ENCODE peak calls at places on chromosomes 6 and 20, in six cellular contexts. One of them, this sample, is unnamed.

GRCh38 chr6:42141603-42142117 is 760 bp downstream of the C6orf132 start:
- DNase-seq in central memory CD4-positive, alpha-beta T cell: no peak
- DNase-seq in NCI-H1436 treated with DMSO at 0.1 percent for 48 hours: no peak
- DNase-seq in GM10248: no peak
- DNase-seq in brain microvascular endothelial cell: no peak
- DNase-seq in aorta: no peak
- DNase-seq in this sample: no peak

GRCh38 chr6:26613201-26613600 is 16.4 kb downstream of the ABT1 start:
- DNase-seq in NCI-H1436 treated with DMSO at 0.1 percent for 48 hours: no peak
- DNase-seq in central memory CD4-positive, alpha-beta T cell: no peak
- DNase-seq in aorta: no peak
- DNase-seq in brain microvascular endothelial cell: no peak
- DNase-seq in GM10248: no peak
- DNase-seq in this sample: no peak

GRCh38 chr6:101830501-101831031 is 437.1 kb downstream of the GRIK2 start:
- DNase-seq in aorta: no peak
- DNase-seq in brain microvascular endothelial cell: peak
- DNase-seq in NCI-H1436 treated with DMSO at 0.1 percent for 48 hours: no peak
- DNase-seq in GM10248: no peak
- DNase-seq in central memory CD4-positive, alpha-beta T cell: no peak
- DNase-seq in this sample: no peak

GRCh38 chr20:45372646-45373352 is 5.3 kb downstream of the TP53TG5 start:
- DNase-seq in aorta: peak
- DNase-seq in NCI-H1436 treated with DMSO at 0.1 percent for 48 hours: no peak
- DNase-seq in brain microvascular endothelial cell: no peak
- DNase-seq in central memory CD4-positive, alpha-beta T cell: no peak
- DNase-seq in GM10248: no peak
- DNase-seq in this sample: no peak

GRCh38 chr20:49464556-49464955 is 17.9 kb downstream of the KCNB1 start:
- DNase-seq in brain microvascular endothelial cell: no peak
- DNase-seq in aorta: no peak
- DNase-seq in central memory CD4-positive, alpha-beta T cell: no peak
- DNase-seq in GM10248: no peak
- DNase-seq in NCI-H1436 treated with DMSO at 0.1 percent for 48 hours: no peak
- DNase-seq in this sample: no peak

GRCh38 chr6:148565321-148565926 is 181.4 kb upstream of the UST start:
- DNase-seq in NCI-H1436 treated with DMSO at 0.1 percent for 48 hours: no peak
- DNase-seq in central memory CD4-positive, alpha-beta T cell: no peak
- DNase-seq in brain microvascular endothelial cell: peak
- DNase-seq in aorta: no peak
- DNase-seq in GM10248: no peak
- DNase-seq in this sample: no peak

GRCh38 chr6:38634518-38634917 is 5.2 kb downstream of the BTBD9 start:
- DNase-seq in aorta: no peak
- DNase-seq in NCI-H1436 treated with DMSO at 0.1 percent for 48 hours: no peak
- DNase-seq in GM10248: no peak
- DNase-seq in central memory CD4-positive, alpha-beta T cell: no peak
- DNase-seq in brain microvascular endothelial cell: no peak
- DNase-seq in this sample: no peak

GRCh38 chr6:140979642-140980091 is 1153.1 kb upstream of the GJE1 start:
- DNase-seq in aorta: no peak
- DNase-seq in GM10248: no peak
- DNase-seq in NCI-H1436 treated with DMSO at 0.1 percent for 48 hours: no peak
- DNase-seq in central memory CD4-positive, alpha-beta T cell: no peak
- DNase-seq in brain microvascular endothelial cell: peak
- DNase-seq in this sample: no peak

GRCh38 chr20:57258055-57258454 is 8.4 kb downstream of the BMP7 start:
- DNase-seq in GM10248: no peak
- DNase-seq in aorta: no peak
- DNase-seq in NCI-H1436 treated with DMSO at 0.1 percent for 48 hours: no peak
- DNase-seq in central memory CD4-positive, alpha-beta T cell: no peak
- DNase-seq in brain microvascular endothelial cell: no peak
- DNase-seq in this sample: no peak

GRCh38 chr20:8756410-8756809 is 312.5 kb upstream of the PLCB4 start:
- DNase-seq in central memory CD4-positive, alpha-beta T cell: no peak
- DNase-seq in NCI-H1436 treated with DMSO at 0.1 percent for 48 hours: no peak
- DNase-seq in GM10248: no peak
- DNase-seq in aorta: no peak
- DNase-seq in brain microvascular endothelial cell: peak
- DNase-seq in this sample: no peak

GRCh38 chr6:21331221-21331620 is 262.3 kb upstream of the SOX4 start:
- DNase-seq in brain microvascular endothelial cell: no peak
- DNase-seq in central memory CD4-positive, alpha-beta T cell: no peak
- DNase-seq in aorta: no peak
- DNase-seq in NCI-H1436 treated with DMSO at 0.1 percent for 48 hours: no peak
- DNase-seq in GM10248: no peak
- DNase-seq in this sample: no peak

GRCh38 chr20:53829706-53830521 is 236.3 kb upstream of the ZNF217 start:
- DNase-seq in NCI-H1436 treated with DMSO at 0.1 percent for 48 hours: no peak
- DNase-seq in aorta: no peak
- DNase-seq in central memory CD4-positive, alpha-beta T cell: no peak
- DNase-seq in brain microvascular endothelial cell: peak
- DNase-seq in GM10248: no peak
- DNase-seq in this sample: no peak

GRCh38 chr6:22132662-22133061 is 164.2 kb downstream of the PRL start:
- DNase-seq in NCI-H1436 treated with DMSO at 0.1 percent for 48 hours: no peak
- DNase-seq in aorta: no peak
- DNase-seq in GM10248: no peak
- DNase-seq in central memory CD4-positive, alpha-beta T cell: no peak
- DNase-seq in brain microvascular endothelial cell: no peak
- DNase-seq in this sample: no peak

GRCh38 chr20:47160240-47160639 is 196.3 kb downstream of the ZMYND8 start:
- DNase-seq in brain microvascular endothelial cell: no peak
- DNase-seq in NCI-H1436 treated with DMSO at 0.1 percent for 48 hours: no peak
- DNase-seq in GM10248: no peak
- DNase-seq in central memory CD4-positive, alpha-beta T cell: no peak
- DNase-seq in aorta: no peak
- DNase-seq in this sample: no peak

GRCh38 chr6:44074383-44075136 is 52.7 kb downstream of the MRPL14 start:
- DNase-seq in brain microvascular endothelial cell: peak
- DNase-seq in GM10248: peak
- DNase-seq in central memory CD4-positive, alpha-beta T cell: peak
- DNase-seq in aorta: peak
- DNase-seq in NCI-H1436 treated with DMSO at 0.1 percent for 48 hours: no peak
- DNase-seq in this sample: peak

GRCh38 chr20:24296477-24297380 is 172.7 kb upstream of the SYNDIG1 start:
- DNase-seq in NCI-H1436 treated with DMSO at 0.1 percent for 48 hours: no peak
- DNase-seq in GM10248: no peak
- DNase-seq in brain microvascular endothelial cell: no peak
- DNase-seq in aorta: no peak
- DNase-seq in central memory CD4-positive, alpha-beta T cell: no peak
- DNase-seq in this sample: no peak

GRCh38 chr20:50628326-50628725 is 63.0 kb downstream of the RIPOR3 start:
- DNase-seq in aorta: no peak
- DNase-seq in NCI-H1436 treated with DMSO at 0.1 percent for 48 hours: peak
- DNase-seq in brain microvascular endothelial cell: no peak
- DNase-seq in central memory CD4-positive, alpha-beta T cell: no peak
- DNase-seq in GM10248: no peak
- DNase-seq in this sample: no peak

GRCh38 chr6:135117413-135117968 is 62.9 kb upstream of the HBS1L start:
- DNase-seq in GM10248: no peak
- DNase-seq in brain microvascular endothelial cell: no peak
- DNase-seq in NCI-H1436 treated with DMSO at 0.1 percent for 48 hours: no peak
- DNase-seq in aorta: no peak
- DNase-seq in central memory CD4-positive, alpha-beta T cell: no peak
- DNase-seq in this sample: no peak

GRCh38 chr6:140782941-140783340 is 1349.8 kb upstream of the GJE1 start:
- DNase-seq in NCI-H1436 treated with DMSO at 0.1 percent for 48 hours: no peak
- DNase-seq in GM10248: no peak
- DNase-seq in aorta: no peak
- DNase-seq in brain microvascular endothelial cell: no peak
- DNase-seq in central memory CD4-positive, alpha-beta T cell: no peak
- DNase-seq in this sample: no peak

GRCh38 chr20:63084563-63084927 is 77.8 kb upstream of the BHLHE23 start:
- DNase-seq in GM10248: no peak
- DNase-seq in central memory CD4-positive, alpha-beta T cell: no peak
- DNase-seq in aorta: peak
- DNase-seq in NCI-H1436 treated with DMSO at 0.1 percent for 48 hours: no peak
- DNase-seq in brain microvascular endothelial cell: no peak
- DNase-seq in this sample: peak

GRCh38 chr6:89689732-89690131 is 51.2 kb upstream of the LYRM2 start:
- DNase-seq in brain microvascular endothelial cell: peak
- DNase-seq in GM10248: no peak
- DNase-seq in NCI-H1436 treated with DMSO at 0.1 percent for 48 hours: no peak
- DNase-seq in central memory CD4-positive, alpha-beta T cell: no peak
- DNase-seq in aorta: no peak
- DNase-seq in this sample: no peak

GRCh38 chr6:30238178-30238795 is 25.1 kb upstream of the TRIM26 start:
- DNase-seq in central memory CD4-positive, alpha-beta T cell: peak
- DNase-seq in GM10248: peak
- DNase-seq in brain microvascular endothelial cell: peak
- DNase-seq in NCI-H1436 treated with DMSO at 0.1 percent for 48 hours: no peak
- DNase-seq in aorta: no peak
- DNase-seq in this sample: no peak

GRCh38 chr20:64167676-64168075 is 3.4 kb downstream of the MYT1 start:
- DNase-seq in aorta: no peak
- DNase-seq in brain microvascular endothelial cell: no peak
- DNase-seq in GM10248: no peak
- DNase-seq in NCI-H1436 treated with DMSO at 0.1 percent for 48 hours: no peak
- DNase-seq in central memory CD4-positive, alpha-beta T cell: no peak
- DNase-seq in this sample: no peak

GRCh38 chr6:147438758-147439528 is 69.5 kb upstream of the SAMD5 start:
- DNase-seq in central memory CD4-positive, alpha-beta T cell: no peak
- DNase-seq in NCI-H1436 treated with DMSO at 0.1 percent for 48 hours: no peak
- DNase-seq in GM10248: no peak
- DNase-seq in aorta: no peak
- DNase-seq in brain microvascular endothelial cell: no peak
- DNase-seq in this sample: no peak

GRCh38 chr6:33144373-33144772 is 47.9 kb downstream of the COL11A2 start:
- DNase-seq in central memory CD4-positive, alpha-beta T cell: no peak
- DNase-seq in NCI-H1436 treated with DMSO at 0.1 percent for 48 hours: no peak
- DNase-seq in GM10248: no peak
- DNase-seq in brain microvascular endothelial cell: no peak
- DNase-seq in aorta: no peak
- DNase-seq in this sample: no peak

GRCh38 chr6:52019092-52019491 is 68.3 kb downstream of the PKHD1 start:
- DNase-seq in brain microvascular endothelial cell: no peak
- DNase-seq in central memory CD4-positive, alpha-beta T cell: no peak
- DNase-seq in GM10248: no peak
- DNase-seq in aorta: no peak
- DNase-seq in NCI-H1436 treated with DMSO at 0.1 percent for 48 hours: no peak
- DNase-seq in this sample: no peak

This sample was measured in Right ventricle myocardium inferior.